ENCODE peak calls at places on chromosomes 2 and 18, in ten cellular contexts. K is stimulated activated CD4-positive, alpha-beta T cell treated with anti-CD3 and anti-CD28 coated beads, Interleukin-12 subunit alpha, Interleukin-12 subunit beta, amount 100 ng/mL, for 48 hours; P is mammary epithelial cell; S is IMR-90; Z is M059J; M is activated T-cell treated with anti-CD3 and anti-CD28 coated beads, Interleukin-2, amount 50 U/mL, for 24 hours; I is effector memory CD4-positive, alpha-beta T cell; A is RWPE1; W is activated naive CD4-positive, alpha-beta T cell; D is fibroblast of the aortic adventitia. G is an unnamed sample.

GRCh38 chr2:150472122-150472899 is 15.2 kb downstream of the RND3 start:
- DNase-seq in K (no peak), P (no peak), S (peak; percentile 87), Z (peak; percentile 87), M (no peak), I (no peak), A (no peak), W (no peak), D (peak; percentile 70), G (no peak)

GRCh38 chr2:510839-511238 is 166.4 kb downstream of the TMEM18 start:
- DNase-seq in K (no peak), P (no peak), S (no peak), Z (no peak), M (no peak), I (no peak), A (no peak), W (no peak), D (no peak), G (no peak)

GRCh38 chr2:209713219-209713618 is 58.4 kb upstream of the UNC80 start:
- DNase-seq in K (no peak), P (no peak), S (no peak), Z (no peak), M (no peak), I (no peak), A (no peak), W (no peak), D (peak; percentile 20), G (no peak)

GRCh38 chr2:217797661-217798069 is 205.1 kb downstream of the TNS1 start:
- DNase-seq in K (no peak), P (peak; percentile 75), S (peak; percentile 30), Z (no peak), M (peak; percentile 25), I (no peak), A (peak; percentile 26), W (no peak), D (no peak), G (peak; percentile 71)

GRCh38 chr2:166384774-166385173 is 9.0 kb upstream of the SCN9A start:
- DNase-seq in K (no peak), P (peak; percentile 11), S (peak; percentile 52), Z (peak; percentile 22), M (no peak), I (no peak), A (peak; percentile 36), W (no peak), D (peak; percentile 65), G (no peak)

GRCh38 chr2:229154381-229154780 is 116.7 kb downstream of the PID1 start:
- DNase-seq in K (no peak), P (no peak), S (peak; percentile 14), Z (peak; percentile 82), M (no peak), I (no peak), A (no peak), W (no peak), D (peak; percentile 15), G (no peak)

GRCh38 chr2:120108749-120109148 is 95.9 kb downstream of the EPB41L5 start:
- DNase-seq in K (no peak), P (peak; percentile 52), S (peak; percentile 61), Z (peak; percentile 27), M (no peak), I (no peak), A (peak; percentile 62), W (no peak), D (peak; percentile 44), G (no peak)

GRCh38 chr2:118292991-118293390 is 204.7 kb downstream of the INSIG2 start:
- DNase-seq in K (no peak), P (no peak), S (no peak), Z (no peak), M (no peak), I (no peak), A (no peak), W (no peak), D (peak; percentile 77), G (no peak)

GRCh38 chr2:22947741-22948140 is 437.2 kb upstream of the KLHL29 start:
- DNase-seq in K (no peak), P (no peak), S (no peak), Z (no peak), M (no peak), I (no peak), A (no peak), W (no peak), D (no peak), G (no peak)

GRCh38 chr2:95361216-95361980 is 41.1 kb upstream of the FAHD2A start:
- DNase-seq in K (no peak), P (no peak), S (no peak), Z (no peak), M (no peak), I (no peak), A (no peak), W (no peak), D (no peak), G (peak; percentile 16)

GRCh38 chr2:88856409-88857135 is 165.1 kb downstream of the RPIA start:
- DNase-seq in K (no peak), P (no peak), S (no peak), Z (no peak), M (no peak), I (no peak), A (no peak), W (no peak), D (no peak), G (no peak)

GRCh38 chr2:152025678-152026287 is 73.1 kb downstream of the CACNB4 start:
- DNase-seq in K (peak; percentile 72), P (peak; percentile 60), S (peak; percentile 63), Z (peak; percentile 66), M (peak; percentile 86), I (peak; percentile 58), A (peak; percentile 40), W (peak; percentile 56), D (peak; percentile 74), G (peak; percentile 79)

GRCh38 chr2:101697794-101698418 is 399 bp downstream of the MAP4K4 start:
- DNase-seq in K (no peak), P (no peak), S (no peak), Z (no peak), M (peak; percentile 67), I (no peak), A (peak; percentile 17), W (no peak), D (no peak), G (no peak)

GRCh38 chr2:140509765-140510164 is 1621.1 kb downstream of the LRP1B start:
- DNase-seq in K (no peak), P (no peak), S (no peak), Z (no peak), M (no peak), I (no peak), A (no peak), W (no peak), D (no peak), G (no peak)

GRCh38 chr18:24762417-24762816 is 302.0 kb downstream of the HRH4 start:
- DNase-seq in K (no peak), P (no peak), S (peak; percentile 65), Z (no peak), M (no peak), I (no peak), A (no peak), W (no peak), D (peak; percentile 2), G (no peak)

GRCh38 chr2:64826703-64827102 is 162.5 kb upstream of the SLC1A4 start:
- DNase-seq in K (no peak), P (no peak), S (no peak), Z (no peak), M (no peak), I (no peak), A (no peak), W (no peak), D (no peak), G (no peak)

GRCh38 chr2:151085101-151085640 is 176.5 kb downstream of the RBM43 start:
- DNase-seq in K (no peak), P (no peak), S (peak; percentile 13), Z (no peak), M (no peak), I (no peak), A (no peak), W (no peak), D (peak; percentile 30), G (no peak)

GRCh38 chr2:197442865-197443264 is 8.0 kb upstream of the SF3B1 start:
- DNase-seq in K (no peak), P (no peak), S (no peak), Z (no peak), M (no peak), I (no peak), A (no peak), W (no peak), D (no peak), G (no peak)

GRCh38 chr2:205685314-205686230 is 3.3 kb downstream of the NRP2 start:
- DNase-seq in K (no peak), P (peak; percentile 83), S (peak; percentile 67), Z (peak; percentile 75), M (no peak), I (no peak), A (peak; percentile 75), W (no peak), D (peak; percentile 45), G (no peak)

GRCh38 chr2:73935641-73936040 is 9.0 kb downstream of the DGUOK start:
- DNase-seq in K (no peak), P (no peak), S (no peak), Z (no peak), M (no peak), I (no peak), A (no peak), W (no peak), D (no peak), G (no peak)

GRCh38 chr2:86042256-86043168 is 63.2 kb downstream of the POLR1A start:
- DNase-seq in K (no peak), P (no peak), S (no peak), Z (no peak), M (peak; percentile 22), I (no peak), A (no peak), W (no peak), D (no peak), G (peak; percentile 26)

GRCh38 chr2:19758658-19759057 is 143.1 kb downstream of the TTC32 start:
- DNase-seq in K (no peak), P (no peak), S (no peak), Z (no peak), M (no peak), I (no peak), A (no peak), W (no peak), D (no peak), G (no peak)

GRCh38 chr2:133109772-133110171 is 439.8 kb upstream of the LYPD1 start:
- DNase-seq in K (no peak), P (peak; percentile 74), S (peak; percentile 74), Z (peak; percentile 88), M (no peak), I (no peak), A (peak; percentile 50), W (no peak), D (peak; percentile 71), G (no peak)

GRCh38 chr2:200308421-200309295 is 2.2 kb downstream of the SPATS2L start:
- DNase-seq in K (no peak), P (peak; percentile 25), S (peak; percentile 63), Z (peak; percentile 56), M (no peak), I (no peak), A (no peak), W (no peak), D (peak; percentile 53), G (no peak)

GRCh38 chr2:126885701-126886121 is 13.0 kb upstream of the TEX51 start:
- DNase-seq in K (no peak), P (no peak), S (peak; percentile 28), Z (no peak), M (no peak), I (no peak), A (no peak), W (no peak), D (peak; percentile 33), G (peak; percentile 42)

GRCh38 chr2:11539317-11540147 is 5.7 kb downstream of the GREB1 start:
- DNase-seq in K (no peak), P (peak; percentile 22), S (no peak), Z (no peak), M (no peak), I (no peak), A (no peak), W (no peak), D (no peak), G (peak; percentile 90)

GRCh38 chr2:60674524-60675165 is 81.4 kb upstream of the PAPOLG start:
- DNase-seq in K (peak; percentile 84), P (peak; percentile 53), S (peak; percentile 57), Z (peak; percentile 63), M (peak; percentile 86), I (peak; percentile 57), A (peak; percentile 81), W (peak; percentile 56), D (peak; percentile 63), G (peak; percentile 76)